ENCODE peak calls at places on chromosome 9, in nine cellular contexts. One of them, this sample, is unnamed.

GRCh38 chr9:92561374-92562329 is 25.9 kb upstream of the ECM2 start:
- DNase-seq in T47D: no peak
- DNase-seq in T1000: no peak
- DNase-seq in NCI-H2107: no peak
- DNase-seq in GDM1: no peak
- DNase-seq in HL-60: no peak
- DNase-seq in bronchial epithelial cell: peak; percentile 23
- DNase-seq in activated CD4-positive, alpha-beta memory T cell treated with anti-CD3 and anti-CD28 coated beads, Interleukin-2, amount 10 ng/mL, durations not matched to agents 7 days and 5 days: no peak
- DNase-seq in RKO: no peak
- DNase-seq in this sample: no peak

GRCh38 chr9:23611874-23612273 is 214.2 kb downstream of the ELAVL2 start:
- DNase-seq in T47D: no peak
- DNase-seq in T1000: no peak
- DNase-seq in NCI-H2107: no peak
- DNase-seq in GDM1: no peak
- DNase-seq in HL-60: no peak
- DNase-seq in bronchial epithelial cell: peak; percentile 62
- DNase-seq in activated CD4-positive, alpha-beta memory T cell treated with anti-CD3 and anti-CD28 coated beads, Interleukin-2, amount 10 ng/mL, durations not matched to agents 7 days and 5 days: no peak
- DNase-seq in RKO: no peak
- DNase-seq in this sample: no peak

GRCh38 chr9:128149001-128149701 is at the start of gene LCN2:
- DNase-seq in T47D: peak; percentile 81
- DNase-seq in T1000: no peak
- DNase-seq in NCI-H2107: no peak
- DNase-seq in GDM1: no peak
- DNase-seq in HL-60: no peak
- DNase-seq in bronchial epithelial cell: peak; percentile 90
- DNase-seq in activated CD4-positive, alpha-beta memory T cell treated with anti-CD3 and anti-CD28 coated beads, Interleukin-2, amount 10 ng/mL, durations not matched to agents 7 days and 5 days: no peak
- DNase-seq in RKO: no peak
- DNase-seq in this sample: no peak

GRCh38 chr9:5438301-5439162 is 807 bp upstream of the PLGRKT start:
- DNase-seq in T47D: no peak
- DNase-seq in T1000: no peak
- DNase-seq in NCI-H2107: no peak
- DNase-seq in GDM1: no peak
- DNase-seq in HL-60: no peak
- DNase-seq in bronchial epithelial cell: peak; percentile 31
- DNase-seq in activated CD4-positive, alpha-beta memory T cell treated with anti-CD3 and anti-CD28 coated beads, Interleukin-2, amount 10 ng/mL, durations not matched to agents 7 days and 5 days: peak; percentile 62
- DNase-seq in RKO: peak; percentile 86
- DNase-seq in this sample: peak; percentile 40

GRCh38 chr9:21075484-21075883 is 2.3 kb downstream of the IFNB1 start:
- DNase-seq in T47D: peak; percentile 2
- DNase-seq in T1000: no peak
- DNase-seq in NCI-H2107: no peak
- DNase-seq in GDM1: no peak
- DNase-seq in HL-60: no peak
- DNase-seq in bronchial epithelial cell: no peak
- DNase-seq in activated CD4-positive, alpha-beta memory T cell treated with anti-CD3 and anti-CD28 coated beads, Interleukin-2, amount 10 ng/mL, durations not matched to agents 7 days and 5 days: no peak
- DNase-seq in RKO: no peak
- DNase-seq in this sample: no peak

GRCh38 chr9:137764171-137764671 is 113.4 kb upstream of the CACNA1B start:
- DNase-seq in T47D: no peak
- DNase-seq in T1000: no peak
- DNase-seq in NCI-H2107: no peak
- DNase-seq in GDM1: no peak
- DNase-seq in HL-60: no peak
- DNase-seq in bronchial epithelial cell: no peak
- DNase-seq in activated CD4-positive, alpha-beta memory T cell treated with anti-CD3 and anti-CD28 coated beads, Interleukin-2, amount 10 ng/mL, durations not matched to agents 7 days and 5 days: no peak
- DNase-seq in RKO: no peak
- DNase-seq in this sample: no peak

GRCh38 chr9:26949604-26950003 is 2.6 kb upstream of the PLAA start:
- DNase-seq in T47D: no peak
- DNase-seq in T1000: no peak
- DNase-seq in NCI-H2107: no peak
- DNase-seq in GDM1: no peak
- DNase-seq in HL-60: no peak
- DNase-seq in bronchial epithelial cell: peak; percentile 45
- DNase-seq in activated CD4-positive, alpha-beta memory T cell treated with anti-CD3 and anti-CD28 coated beads, Interleukin-2, amount 10 ng/mL, durations not matched to agents 7 days and 5 days: no peak
- DNase-seq in RKO: peak; percentile 63
- DNase-seq in this sample: no peak

GRCh38 chr9:114321759-114322158 is 1.1 kb upstream of the ORM1 start:
- DNase-seq in T47D: no peak
- DNase-seq in T1000: no peak
- DNase-seq in NCI-H2107: no peak
- DNase-seq in GDM1: no peak
- DNase-seq in HL-60: no peak
- DNase-seq in bronchial epithelial cell: no peak
- DNase-seq in activated CD4-positive, alpha-beta memory T cell treated with anti-CD3 and anti-CD28 coated beads, Interleukin-2, amount 10 ng/mL, durations not matched to agents 7 days and 5 days: no peak
- DNase-seq in RKO: peak; percentile 63
- DNase-seq in this sample: no peak

GRCh38 chr9:137804908-137805356 is 72.7 kb upstream of the CACNA1B start:
- DNase-seq in T47D: no peak
- DNase-seq in T1000: no peak
- DNase-seq in NCI-H2107: no peak
- DNase-seq in GDM1: no peak
- DNase-seq in HL-60: no peak
- DNase-seq in bronchial epithelial cell: peak; percentile 72
- DNase-seq in activated CD4-positive, alpha-beta memory T cell treated with anti-CD3 and anti-CD28 coated beads, Interleukin-2, amount 10 ng/mL, durations not matched to agents 7 days and 5 days: no peak
- DNase-seq in RKO: peak; percentile 78
- DNase-seq in this sample: no peak

GRCh38 chr9:82726404-82727276 is 336.3 kb downstream of the RASEF start:
- DNase-seq in T47D: no peak
- DNase-seq in T1000: no peak
- DNase-seq in NCI-H2107: no peak
- DNase-seq in GDM1: no peak
- DNase-seq in HL-60: no peak
- DNase-seq in bronchial epithelial cell: no peak
- DNase-seq in activated CD4-positive, alpha-beta memory T cell treated with anti-CD3 and anti-CD28 coated beads, Interleukin-2, amount 10 ng/mL, durations not matched to agents 7 days and 5 days: no peak
- DNase-seq in RKO: no peak
- DNase-seq in this sample: no peak

GRCh38 chr9:98380065-98380681 is 124.7 kb upstream of the TBC1D2 start:
- DNase-seq in T47D: no peak
- DNase-seq in T1000: peak; percentile 12
- DNase-seq in NCI-H2107: no peak
- DNase-seq in GDM1: no peak
- DNase-seq in HL-60: no peak
- DNase-seq in bronchial epithelial cell: peak; percentile 15
- DNase-seq in activated CD4-positive, alpha-beta memory T cell treated with anti-CD3 and anti-CD28 coated beads, Interleukin-2, amount 10 ng/mL, durations not matched to agents 7 days and 5 days: no peak
- DNase-seq in RKO: peak; percentile 14
- DNase-seq in this sample: peak; percentile 2

GRCh38 chr9:77987880-77988525 is 43.6 kb downstream of the GNAQ start:
- DNase-seq in T47D: no peak
- DNase-seq in T1000: no peak
- DNase-seq in NCI-H2107: no peak
- DNase-seq in GDM1: no peak
- DNase-seq in HL-60: no peak
- DNase-seq in bronchial epithelial cell: no peak
- DNase-seq in activated CD4-positive, alpha-beta memory T cell treated with anti-CD3 and anti-CD28 coated beads, Interleukin-2, amount 10 ng/mL, durations not matched to agents 7 days and 5 days: no peak
- DNase-seq in RKO: no peak
- DNase-seq in this sample: no peak

GRCh38 chr9:132730054-132731033 is 60.1 kb downstream of the GTF3C4 start:
- DNase-seq in T47D: peak; percentile 20
- DNase-seq in T1000: no peak
- DNase-seq in NCI-H2107: no peak
- DNase-seq in GDM1: no peak
- DNase-seq in HL-60: no peak
- DNase-seq in bronchial epithelial cell: no peak
- DNase-seq in activated CD4-positive, alpha-beta memory T cell treated with anti-CD3 and anti-CD28 coated beads, Interleukin-2, amount 10 ng/mL, durations not matched to agents 7 days and 5 days: no peak
- DNase-seq in RKO: no peak
- DNase-seq in this sample: no peak

GRCh38 chr9:130072515-130073235 is 19.0 kb downstream of the GPR107 start:
- DNase-seq in T47D: no peak
- DNase-seq in T1000: no peak
- DNase-seq in NCI-H2107: no peak
- DNase-seq in GDM1: no peak
- DNase-seq in HL-60: no peak
- DNase-seq in bronchial epithelial cell: peak; percentile 82
- DNase-seq in activated CD4-positive, alpha-beta memory T cell treated with anti-CD3 and anti-CD28 coated beads, Interleukin-2, amount 10 ng/mL, durations not matched to agents 7 days and 5 days: no peak
- DNase-seq in RKO: no peak
- DNase-seq in this sample: no peak

GRCh38 chr9:115118471-115119156 is 657 bp upstream of the TNC start:
- DNase-seq in T47D: peak; percentile 65
- DNase-seq in T1000: peak; percentile 81
- DNase-seq in NCI-H2107: no peak
- DNase-seq in GDM1: no peak
- DNase-seq in HL-60: no peak
- DNase-seq in bronchial epithelial cell: peak; percentile 96
- DNase-seq in activated CD4-positive, alpha-beta memory T cell treated with anti-CD3 and anti-CD28 coated beads, Interleukin-2, amount 10 ng/mL, durations not matched to agents 7 days and 5 days: no peak
- DNase-seq in RKO: peak; percentile 80
- DNase-seq in this sample: no peak

This sample was measured in NCI-H2227 treated with DMSO at 0.1 percent for 48 hours.